ENCODE peak calls at places on chromosomes 5 and 9, in four cellular contexts. J, B, P and X are unnamed samples.

GRCh38 chr5:143657814-143658395 is 154.1 kb upstream of the HMHB1 start:
- DNase-seq in J (no peak), B (no peak), P (no peak), X (no peak)

GRCh38 chr9:81666123-81666522 is 23.2 kb downstream of the TLE1 start:
- DNase-seq in J (no peak), B (no peak), P (no peak), X (no peak)

GRCh38 chr9:130770679-130771442 is 64.2 kb upstream of the ABL1 start:
- DNase-seq in J (peak), B (no peak), P (no peak), X (peak)

GRCh38 chr9:15373201-15373530 is 49.5 kb upstream of the SNAPC3 start:
- DNase-seq in J (no peak), B (no peak), P (no peak), X (no peak)

GRCh38 chr5:127660048-127660733 is 11.3 kb downstream of the CTXN3 start:
- DNase-seq in J (peak), B (no peak), P (no peak), X (no peak)

GRCh38 chr9:129359871-129360536 is 181.9 kb upstream of the IER5L start:
- DNase-seq in J (no peak), B (no peak), P (no peak), X (no peak)

GRCh38 chr9:7153566-7153965 is 395.8 kb downstream of the KDM4C start:
- DNase-seq in J (no peak), B (no peak), P (no peak), X (no peak)

GRCh38 chr5:160097981-160098380 is 21.3 kb downstream of the PWWP2A start:
- DNase-seq in J (no peak), B (no peak), P (no peak), X (no peak)

GRCh38 chr5:159441441-159441840 is 111.2 kb upstream of the IL12B start:
- DNase-seq in J (no peak), B (peak), P (peak), X (no peak)

GRCh38 chr9:125556046-125556445 is 151.0 kb downstream of the MAPKAP1 start:
- DNase-seq in J (no peak), B (no peak), P (no peak), X (no peak)

GRCh38 chr9:93731963-93732362 is 155.6 kb downstream of the PHF2 start:
- DNase-seq in J (no peak), B (no peak), P (no peak), X (no peak)

GRCh38 chr9:16521868-16522381 is 348.5 kb downstream of the BNC2 start:
- DNase-seq in J (no peak), B (no peak), P (no peak), X (no peak)

GRCh38 chr5:78647838-78648358 is 674 bp downstream of the LHFPL2 start:
- DNase-seq in J (no peak), B (peak), P (no peak), X (peak)

GRCh38 chr5:52922384-52922783 is 66.8 kb upstream of the ITGA2 start:
- DNase-seq in J (no peak), B (peak), P (peak), X (peak)

GRCh38 chr5:10677533-10677932 is 83.5 kb downstream of the DAP start:
- DNase-seq in J (no peak), B (no peak), P (no peak), X (no peak)

GRCh38 chr9:130782883-130783537 is 52.0 kb upstream of the ABL1 start:
- DNase-seq in J (no peak), B (no peak), P (no peak), X (no peak)

GRCh38 chr5:114361724-114362196 is at the start of gene KCNN2:
- DNase-seq in J (peak), B (peak), P (peak), X (peak)

GRCh38 chr5:122723606-122724352 is 51.1 kb upstream of the SNX2 start:
- DNase-seq in J (no peak), B (no peak), P (no peak), X (no peak)

GRCh38 chr9:96136992-96137665 is 164.8 kb downstream of the HSD17B3 start:
- DNase-seq in J (no peak), B (no peak), P (no peak), X (no peak)

GRCh38 chr9:27371382-27371781 is 74.4 kb upstream of the EQTN start:
- DNase-seq in J (no peak), B (no peak), P (no peak), X (peak)
- H2AFZ ChIP-seq in J (no peak), B (no peak), P (no peak), X (no peak)

GRCh38 chr5:9619331-9620092 is 10.6 kb downstream of the TAS2R1 start:
- DNase-seq in J (no peak), B (no peak), P (no peak), X (peak)
- H2BK12ac ChIP-seq in J (no peak), B (no peak), P (no peak), X (peak)

GRCh38 chr5:32840606-32841005 is 129.5 kb downstream of the NPR3 start:
- DNase-seq in J (no peak), B (no peak), P (no peak), X (no peak)

GRCh38 chr5:32845171-32845570 is 134.1 kb downstream of the NPR3 start:
- DNase-seq in J (no peak), B (no peak), P (no peak), X (no peak)

GRCh38 chr5:32848120-32848519 is 137.0 kb downstream of the NPR3 start:
- DNase-seq in J (no peak), B (no peak), P (no peak), X (no peak)

GRCh38 chr5:32842798-32843531 is 131.8 kb downstream of the NPR3 start:
- DNase-seq in J (no peak), B (no peak), P (no peak), X (no peak)

GRCh38 chr5:32843532-32843895 is 132.4 kb downstream of the NPR3 start:
- DNase-seq in J (no peak), B (no peak), P (no peak), X (no peak)
- H2AFZ ChIP-seq in J (no peak), B (no peak), P (no peak), X (no peak)

GRCh38 chr9:133557581-133557980 is 23.1 kb downstream of the ADAMTSL2 start:
- DNase-seq in J (no peak), B (no peak), P (no peak), X (no peak)
- H2BK12ac ChIP-seq in J (no peak), B (no peak), P (peak), X (peak)

GRCh38 chr9:9670454-9670853 is 942.3 kb downstream of the PTPRD start:
- DNase-seq in J (no peak), B (no peak), P (no peak), X (no peak)
- H2AFZ ChIP-seq in J (no peak), B (no peak), P (no peak), X (no peak)

GRCh38 chr9:109769250-109769649 is 10.7 kb upstream of the PALM2AKAP2 start:
- DNase-seq in J (no peak), B (no peak), P (no peak), X (no peak)
- H2BK12ac ChIP-seq in J (no peak), B (no peak), P (no peak), X (no peak)

DNA sequence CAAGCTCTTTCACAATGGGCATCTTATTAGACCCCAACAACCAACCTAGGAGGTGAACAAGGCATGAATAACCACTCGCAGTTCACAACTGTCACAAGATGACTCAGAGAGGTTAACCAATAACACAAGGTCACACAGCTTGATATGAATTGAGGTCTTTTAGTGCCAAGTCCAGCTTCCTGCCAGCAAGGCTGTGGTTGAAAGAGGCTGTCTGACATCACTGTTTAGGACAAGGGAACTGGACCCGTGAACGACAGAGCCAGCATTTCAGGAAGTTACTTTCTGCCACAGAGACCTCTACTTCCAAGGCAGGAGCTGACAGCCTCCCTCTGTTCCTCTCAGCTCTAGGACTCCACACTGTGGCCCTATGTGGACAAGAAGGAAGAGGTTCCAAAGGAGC is 53.4 kb upstream of the ALDH1B1 start:
- DNase-seq in J (no peak), B (no peak), P (no peak), X (no peak)
- H2AFZ ChIP-seq in J (no peak), B (no peak), P (no peak), X (no peak)

DNA sequence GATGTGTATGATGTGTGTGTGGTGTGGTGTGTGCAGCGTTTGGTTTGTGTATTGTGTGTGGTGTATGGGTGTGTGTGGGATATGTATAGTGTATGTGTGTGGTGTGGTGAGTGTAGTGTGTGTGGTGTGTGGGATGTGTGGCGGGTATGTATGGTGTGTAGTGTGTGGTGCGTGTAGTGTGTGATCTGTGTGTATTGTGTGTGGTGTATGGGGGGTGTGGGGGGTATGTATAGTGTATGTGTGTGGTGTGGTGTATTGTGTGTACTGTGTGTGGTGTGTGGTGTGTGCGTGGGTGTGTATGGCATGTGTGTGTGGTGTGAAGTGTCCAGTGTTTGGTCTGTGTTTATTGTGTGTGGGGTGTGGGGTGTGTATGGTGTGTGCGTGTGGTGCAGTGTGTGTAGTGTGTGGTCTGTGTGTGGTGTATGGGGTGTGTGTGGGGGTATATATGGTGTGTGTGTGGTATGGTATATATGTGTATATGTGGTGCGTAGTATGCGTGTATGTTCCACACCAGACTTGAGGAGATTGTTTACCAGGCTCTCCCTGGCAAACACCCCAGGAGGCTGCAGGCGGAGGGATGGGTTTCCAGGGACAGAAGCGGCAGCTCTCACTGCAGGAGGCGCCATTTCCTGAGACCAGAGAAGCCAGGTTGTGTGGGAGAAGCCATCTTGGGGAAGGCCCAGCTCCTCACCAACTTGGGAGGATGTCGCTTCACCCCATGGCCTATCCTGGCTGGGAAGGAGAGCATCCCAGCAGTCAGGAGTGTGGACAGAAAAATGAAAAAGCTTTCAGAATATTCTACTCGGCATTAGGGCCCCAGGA is 138.1 kb downstream of the NXNL2 start:
- DNase-seq in J (no peak), B (no peak), P (no peak), X (no peak)
- H2BK12ac ChIP-seq in J (no peak), B (no peak), P (no peak), X (no peak)

GRCh38 chr5:137862251-137862650 is 5.4 kb upstream of the MYOT start:
- DNase-seq in J (no peak), B (no peak), P (no peak), X (no peak)

GRCh38 chr5:137856201-137856600 is 11.5 kb upstream of the MYOT start:
- DNase-seq in J (no peak), B (no peak), P (no peak), X (no peak)

GRCh38 chr5:137856916-137857862 is 10.5 kb upstream of the MYOT start:
- DNase-seq in J (no peak), B (no peak), P (no peak), X (no peak)

GRCh38 chr5:137858954-137859353 is 8.7 kb upstream of the MYOT start:
- DNase-seq in J (no peak), B (no peak), P (no peak), X (no peak)

GRCh38 chr5:137858223-137858916 is 9.3 kb upstream of the MYOT start:
- DNase-seq in J (no peak), B (no peak), P (no peak), X (no peak)
- H2AFZ ChIP-seq in J (no peak), B (no peak), P (no peak), X (no peak)

GRCh38 chr5:173291722-173292658 is 36.2 kb downstream of the STC2 start:
- DNase-seq in J (no peak), B (no peak), P (no peak), X (no peak)
- H2BK12ac ChIP-seq in J (no peak), B (no peak), P (peak), X (peak)